ENCODE peak calls at places on chromosome 18, in four cellular contexts. C is body of pancreas, X is sigmoid colon, H is kidney epithelial cell. Q is an unnamed sample.

GRCh38 chr18:42181474-42181873 is 226.4 kb downstream of the PIK3C3 start:
- DNase-seq in C (no peak), X (no peak), H (no peak), Q (no peak)

GRCh38 chr18:60053747-60054304 is 154.0 kb downstream of the PMAIP1 start:
- DNase-seq in C (no peak), X (no peak), H (peak), Q (peak)

GRCh38 chr18:3305354-3305762 is 43.4 kb downstream of the MYL12B start:
- DNase-seq in C (no peak), X (no peak), H (peak), Q (peak)

GRCh38 chr18:5717241-5717640 is 173.4 kb upstream of the EPB41L3 start:
- DNase-seq in C (no peak), X (no peak), H (no peak), Q (no peak)

GRCh38 chr18:46759885-46760284 is 3.0 kb upstream of the ST8SIA5 start:
- DNase-seq in C (no peak), X (no peak), H (no peak), Q (no peak)

GRCh38 chr18:24590946-24591345 is 130.5 kb downstream of the HRH4 start:
- DNase-seq in C (no peak), X (no peak), H (no peak), Q (no peak)

GRCh38 chr18:56377161-56377560 is 261.2 kb downstream of the TXNL1 start:
- DNase-seq in C (no peak), X (no peak), H (no peak), Q (no peak)

GRCh38 chr18:54947115-54947514 is 12.1 kb downstream of the CCDC68 start:
- DNase-seq in C (peak), X (no peak), H (no peak), Q (no peak)

GRCh38 chr18:49768051-49768391 is 45.3 kb downstream of the ACAA2 start:
- DNase-seq in C (peak), X (no peak), H (no peak), Q (peak)

GRCh38 chr18:3248062-3248669 is 565 bp downstream of the MYL12A start:
- DNase-seq in C (no peak), X (peak), H (no peak), Q (no peak)

GRCh38 chr18:29457316-29457715 is 1280.4 kb upstream of the CDH2 start:
- DNase-seq in C (no peak), X (no peak), H (no peak), Q (no peak)

GRCh38 chr18:22517356-22517755 is 99.6 kb upstream of the CTAGE1 start:
- DNase-seq in C (no peak), X (no peak), H (no peak), Q (no peak)

GRCh38 chr18:13443546-13443945 is 225.0 kb downstream of the LDLRAD4 start:
- DNase-seq in C (no peak), X (peak), H (no peak), Q (no peak)

GRCh38 chr18:69484699-69485396 is 84.2 kb downstream of the DOK6 start:
- DNase-seq in C (no peak), X (no peak), H (peak), Q (no peak)

GRCh38 chr18:7568426-7568825 is 1.3 kb downstream of the PTPRM start:
- DNase-seq in C (peak), X (peak), H (no peak), Q (no peak)

GRCh38 chr18:44341759-44342158 is 338.9 kb upstream of the SETBP1 start:
- DNase-seq in C (no peak), X (no peak), H (no peak), Q (peak)

GRCh38 chr18:46756559-46757201 is at the start of gene ST8SIA5:
- DNase-seq in C (no peak), X (no peak), H (no peak), Q (no peak)

GRCh38 chr18:67514901-67515540 is 1.5 kb downstream of the DSEL start:
- DNase-seq in C (no peak), X (no peak), H (no peak), Q (no peak)

GRCh38 chr18:26470011-26470637 is 78.2 kb downstream of the KCTD1 start:
- DNase-seq in C (no peak), X (no peak), H (no peak), Q (no peak)

GRCh38 chr18:25883091-25883490 is 207.3 kb downstream of the SS18 start:
- DNase-seq in C (no peak), X (no peak), H (no peak), Q (no peak)

GRCh38 chr18:59140287-59140885 is 702 bp downstream of the SEC11C start:
- DNase-seq in C (peak), X (peak), H (peak), Q (peak)

GRCh38 chr18:58223717-58224424 is 179.8 kb downstream of the NEDD4L start:
- DNase-seq in C (peak), X (no peak), H (peak), Q (peak)

GRCh38 chr18:79601234-79601633 is 78.4 kb upstream of the CTDP1 start:
- DNase-seq in C (no peak), X (no peak), H (no peak), Q (no peak)

GRCh38 chr18:40904295-40904694 is 1050.7 kb upstream of the PIK3C3 start:
- DNase-seq in C (no peak), X (no peak), H (no peak), Q (no peak)

GRCh38 chr18:5546660-5547059 is 2.9 kb upstream of the EPB41L3 start:
- DNase-seq in C (no peak), X (no peak), H (peak), Q (no peak)

GRCh38 chr18:57561728-57562423 is 24.6 kb downstream of the FECH start:
- DNase-seq in C (peak), X (no peak), H (peak), Q (peak)

GRCh38 chr18:2961828-2962227 is 51.1 kb downstream of the LPIN2 start:
- DNase-seq in C (no peak), X (no peak), H (no peak), Q (no peak)

GRCh38 chr18:51955136-51955535 is 384.9 kb upstream of the DCC start:
- DNase-seq in C (no peak), X (no peak), H (no peak), Q (no peak)

GRCh38 chr18:75211002-75211621 is 515 bp downstream of the TSHZ1 start:
- DNase-seq in C (no peak), X (no peak), H (no peak), Q (no peak)

GRCh38 chr18:46761054-46761769 is 4.4 kb upstream of the ST8SIA5 start:
- DNase-seq in C (no peak), X (no peak), H (no peak), Q (no peak)

GRCh38 chr18:70380915-70381896 is 92.4 kb downstream of the SOCS6 start:
- DNase-seq in C (peak), X (no peak), H (no peak), Q (no peak)

GRCh38 chr18:62878305-62878704 is 163.0 kb downstream of the PHLPP1 start:
- DNase-seq in C (no peak), X (no peak), H (no peak), Q (no peak)

GRCh38 chr18:28116461-28116860 is 60.5 kb downstream of the CDH2 start:
- DNase-seq in C (no peak), X (no peak), H (no peak), Q (no peak)

GRCh38 chr18:48729421-48729820 is 190.6 kb downstream of the CTIF start:
- DNase-seq in C (no peak), X (no peak), H (no peak), Q (no peak)

GRCh38 chr18:59272971-59273935 is at the start of gene RAX:
- DNase-seq in C (no peak), X (no peak), H (no peak), Q (no peak)

GRCh38 chr18:77658309-77658681 is 408.6 kb downstream of the GALR1 start:
- DNase-seq in C (no peak), X (no peak), H (no peak), Q (no peak)

GRCh38 chr18:45774065-45774521 is 50.1 kb downstream of the SLC14A1 start:
- DNase-seq in C (no peak), X (no peak), H (no peak), Q (no peak)

GRCh38 chr18:37521500-37522465 is 43.8 kb downstream of the CELF4 start:
- DNase-seq in C (no peak), X (no peak), H (no peak), Q (no peak)

GRCh38 chr18:37524139-37524538 is 41.5 kb downstream of the CELF4 start:
- DNase-seq in C (no peak), X (no peak), H (no peak), Q (no peak)

GRCh38 chr18:37525302-37525585 is 40.4 kb downstream of the CELF4 start:
- DNase-seq in C (no peak), X (no peak), H (no peak), Q (no peak)

GRCh38 chr18:37520508-37520907 is 45.1 kb downstream of the CELF4 start:
- DNase-seq in C (no peak), X (no peak), H (no peak), Q (no peak)

DNA sequence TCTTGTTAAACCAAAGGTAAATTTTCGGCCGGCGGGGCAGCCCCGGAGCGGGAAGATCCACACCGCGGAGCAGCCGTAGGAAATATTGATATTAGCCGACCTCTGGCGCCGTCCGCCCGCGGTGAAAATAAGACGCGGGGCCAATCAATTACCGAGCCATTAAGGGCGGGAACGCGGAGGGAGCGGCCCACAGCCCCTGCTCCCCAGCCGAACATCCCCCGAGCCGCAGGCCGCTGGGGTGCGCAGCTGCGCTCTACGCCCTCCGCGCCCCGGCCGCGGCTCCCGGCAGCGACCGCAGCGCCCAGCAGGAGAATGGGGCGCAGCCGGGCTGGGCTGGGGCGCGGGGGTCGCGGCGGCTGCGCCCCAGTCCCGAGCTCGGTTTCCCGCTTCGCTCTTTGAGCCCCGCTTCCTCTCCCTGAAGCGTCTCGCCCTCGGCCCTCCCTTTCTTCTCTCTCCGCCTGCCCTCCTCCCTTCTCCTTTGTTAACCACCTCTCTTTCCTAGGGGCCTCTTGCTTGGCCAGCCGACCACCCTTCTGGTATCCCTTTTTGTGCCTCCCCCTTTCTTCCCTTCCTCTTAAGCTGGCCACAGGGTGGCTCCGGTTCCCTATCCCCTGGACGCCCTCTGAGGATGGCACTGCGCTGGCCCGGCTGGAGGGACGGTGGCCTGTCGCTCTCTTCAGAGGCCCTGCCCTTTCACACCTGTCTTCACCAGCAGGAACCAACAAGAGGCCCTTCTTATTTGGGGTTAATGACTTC is 40.9 kb downstream of the CELF4 start:
- DNase-seq in C (no peak), X (no peak), H (no peak), Q (no peak)
- TF ChIP-seq CTCF in C (no peak), X (no peak), H (no peak), Q (no peak)

DNA sequence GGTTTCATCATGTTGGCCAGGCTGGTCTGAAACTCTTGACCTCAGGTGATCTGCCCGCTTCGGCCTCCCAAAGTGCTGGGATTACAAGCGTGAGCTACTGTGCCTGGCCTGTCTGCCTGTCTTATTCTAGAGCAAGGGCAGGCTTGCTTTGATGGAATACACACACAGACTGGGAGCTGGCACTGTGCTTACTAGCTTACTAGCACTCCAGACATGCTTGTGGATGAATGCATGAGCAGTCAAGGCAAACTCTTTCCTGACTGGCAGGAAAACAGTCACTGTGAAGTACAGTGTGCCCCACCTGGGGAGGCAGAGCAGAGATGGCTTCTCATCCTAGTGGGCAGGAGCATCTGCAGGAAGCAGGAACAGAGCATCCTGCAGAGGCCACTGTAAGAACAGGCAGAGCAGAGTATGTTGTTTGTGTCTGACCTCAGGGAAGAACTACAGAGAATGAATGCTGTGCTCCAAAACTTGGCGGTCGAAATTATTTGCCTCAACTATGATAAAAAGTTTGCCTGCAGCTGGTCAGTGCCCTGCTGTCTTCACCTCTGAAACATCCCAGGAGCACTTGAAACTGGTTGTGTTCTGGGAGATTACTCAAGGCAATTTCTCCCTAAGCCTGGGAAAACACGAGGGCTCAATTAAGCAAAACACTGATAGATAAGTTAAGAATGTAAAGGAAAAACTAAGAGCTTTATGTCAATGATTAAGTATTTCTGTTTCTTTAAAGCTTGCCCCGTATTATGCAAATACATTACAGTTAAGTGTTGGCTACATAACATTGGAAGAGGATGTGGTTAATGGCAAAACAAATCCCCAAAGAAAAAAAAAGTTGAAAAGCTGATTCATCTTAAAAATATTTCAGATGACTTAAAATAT is 102.4 kb downstream of the VAPA start:
- DNase-seq in C (no peak), X (peak), H (peak), Q (no peak)
- TF ChIP-seq CTCF in C (peak), X (peak), H (peak), Q (no peak)

DNA sequence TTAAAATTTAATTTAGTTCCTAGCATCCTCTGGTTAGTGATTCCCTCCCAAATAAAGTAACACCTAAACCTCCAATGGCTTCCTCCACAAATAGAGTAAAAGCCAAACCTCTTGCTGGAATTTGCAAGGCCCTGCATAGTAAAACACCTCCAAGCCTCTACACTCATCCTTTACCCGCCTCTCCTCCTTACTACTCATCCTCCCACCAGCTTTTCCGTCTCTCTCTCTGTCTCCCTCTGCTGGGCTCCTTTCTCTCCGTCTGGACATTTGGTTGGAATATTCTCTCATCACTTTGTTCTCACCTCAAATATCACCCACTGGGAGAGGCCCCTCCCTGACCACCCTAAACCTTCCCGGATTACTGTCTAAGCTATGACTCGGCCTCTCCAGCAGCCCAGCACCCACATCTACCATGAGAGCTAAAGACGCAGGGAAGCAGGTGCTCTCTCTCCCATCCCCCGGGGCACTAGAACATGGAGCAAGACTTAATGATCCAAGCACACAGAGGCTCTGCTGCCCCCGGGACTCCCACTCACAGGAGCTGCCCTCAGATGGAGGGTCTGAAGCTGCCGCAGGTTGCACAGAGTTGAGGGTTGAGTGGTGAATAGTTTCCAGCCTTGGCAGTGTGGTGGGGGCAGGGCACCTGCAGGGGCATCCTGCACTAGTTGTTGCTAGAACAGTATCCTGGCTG is 167.2 kb downstream of the FBXO15 start:
- DNase-seq in C (no peak), X (no peak), H (no peak), Q (peak)
- TF ChIP-seq CTCF in C (peak), X (no peak), H (peak), Q (peak)

DNA sequence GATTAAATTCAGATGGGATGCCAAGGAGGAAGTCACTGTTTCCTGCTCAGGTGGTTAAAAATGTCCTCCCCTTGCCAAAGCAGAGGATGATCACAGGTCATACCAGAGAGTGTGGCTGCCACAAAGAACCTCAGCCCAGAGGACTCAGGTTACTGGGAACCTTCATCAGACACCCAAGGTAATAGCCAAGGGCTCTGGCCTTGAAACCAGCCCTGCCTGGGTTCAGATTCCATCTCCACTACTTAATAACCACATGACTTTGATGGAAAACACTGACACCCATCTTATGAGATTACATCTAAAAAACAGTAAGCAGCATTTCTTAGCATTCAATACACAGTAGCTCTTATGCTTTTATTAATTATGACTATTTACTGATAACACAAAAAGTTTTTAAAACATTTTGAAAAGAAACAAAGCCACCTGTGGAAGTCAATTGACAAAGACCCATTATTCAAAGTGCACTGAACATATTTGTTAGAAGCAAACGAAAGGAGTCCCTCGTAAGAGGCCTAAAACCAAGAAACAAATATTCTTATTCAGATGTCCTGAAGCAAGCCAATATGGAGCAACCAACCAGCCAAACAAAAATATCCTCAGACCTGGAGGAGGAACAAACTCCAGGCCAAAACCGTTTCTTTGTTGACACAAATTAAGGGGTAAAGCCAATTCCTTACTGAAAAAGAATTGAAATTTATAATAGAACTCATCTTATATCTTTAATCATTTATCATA is 241.5 kb downstream of the RNF152 start:
- DNase-seq in C (no peak), X (no peak), H (no peak), Q (peak)
- TF ChIP-seq CTCF in C (no peak), X (no peak), H (no peak), Q (no peak)

GRCh38 chr18:53702480-53702879 is 522.0 kb downstream of the MBD2 start:
- DNase-seq in C (no peak), X (no peak), H (no peak), Q (no peak)

GRCh38 chr18:53701697-53702096 is 522.8 kb downstream of the MBD2 start:
- DNase-seq in C (no peak), X (no peak), H (no peak), Q (no peak)

DNA sequence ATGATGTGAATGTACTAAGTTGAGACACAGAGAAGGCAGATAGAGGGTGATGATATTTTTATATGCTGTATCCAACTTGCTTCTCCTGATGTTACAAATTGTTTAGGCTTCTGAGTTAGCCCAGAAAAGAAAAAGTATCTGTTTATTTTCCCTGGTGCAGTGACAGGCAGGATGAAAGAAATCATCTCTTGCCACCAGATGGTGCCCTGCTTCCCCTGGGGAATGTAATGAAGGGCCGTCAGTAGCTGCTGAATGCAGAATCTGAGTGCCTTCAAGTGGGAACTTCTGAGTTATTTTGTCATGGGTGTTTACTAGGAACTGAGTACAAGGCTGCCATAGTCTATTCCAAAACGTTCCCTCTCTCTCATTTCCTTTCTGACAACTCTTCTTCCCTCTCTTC is 525.6 kb downstream of the MBD2 start:
- DNase-seq in C (no peak), X (no peak), H (peak), Q (no peak)
- TF ChIP-seq CTCF in C (peak), X (no peak), H (peak), Q (peak)

DNA sequence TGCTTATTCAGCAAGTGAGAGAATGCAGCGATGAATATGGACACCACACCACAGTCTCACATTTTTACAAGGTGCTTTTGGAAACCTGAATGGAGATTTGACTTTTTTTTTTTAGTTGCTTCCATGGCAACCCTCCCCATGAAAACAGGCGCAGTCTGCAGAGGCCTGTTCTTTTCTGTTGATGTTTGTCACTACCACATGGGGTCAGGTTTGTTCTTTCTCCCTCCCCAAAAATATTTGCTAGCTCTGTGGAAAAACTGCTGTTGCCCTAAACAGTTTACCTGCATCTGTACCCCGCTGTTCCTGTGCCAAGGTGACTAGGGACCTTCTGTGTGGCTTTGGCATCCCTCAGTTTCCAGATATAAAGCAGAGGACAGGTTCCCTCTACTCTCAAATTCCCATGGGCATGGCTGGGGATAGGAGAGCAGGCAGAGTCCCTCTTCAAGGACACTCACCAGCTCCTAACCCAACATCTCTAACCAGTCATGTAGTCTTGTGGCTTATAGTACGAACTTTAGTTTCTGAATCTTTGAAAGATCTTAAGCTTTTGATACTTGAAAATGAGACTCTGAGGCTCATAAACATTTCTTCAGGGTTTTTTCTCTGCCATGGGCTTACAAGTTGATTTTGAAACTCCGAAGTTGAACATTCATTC is 14.7 kb upstream of the MAPRE2 start:
- DNase-seq in C (no peak), X (no peak), H (no peak), Q (no peak)
- TF ChIP-seq CTCF in C (no peak), X (no peak), H (no peak), Q (no peak)

Q was measured in PC-9.